ENCODE peak calls at places on chromosomes 1 and 21, in nine cellular contexts. J, B, S, G, T, U, X, D and C are unnamed samples. For H3K4me1, the result is how much of the 10 kb centered on the place peaks cover.

GRCh38 chr1:59292557-59292956 is 4.3 kb upstream of the FGGY start:
- DNase-seq in J (no peak), B (no peak), S (peak), G (peak), T (no peak), U (peak), X (no peak), D (no peak), C (peak)

GRCh38 chr1:23376890-23377811 is 7.5 kb upstream of the ZNF436 start:
- DNase-seq in J (peak), B (no peak), S (peak), G (peak), T (no peak), U (no peak), X (no peak), D (peak), C (no peak)

GRCh38 chr1:90854559-90854958 is 137.5 kb upstream of the BARHL2 start:
- DNase-seq in J (no peak), B (no peak), S (no peak), G (no peak), T (no peak), U (no peak), X (no peak), D (no peak), C (no peak)

GRCh38 chr1:41355761-41356160 is 5.5 kb upstream of the FOXO6 start:
- DNase-seq in J (peak), B (peak), S (no peak), G (no peak), T (no peak), U (no peak), X (no peak), D (no peak), C (peak)

GRCh38 chr21:29295066-29295650 is 3.6 kb upstream of the BACH1 start:
- DNase-seq in J (no peak), B (no peak), S (no peak), G (no peak), T (no peak), U (no peak), X (no peak), D (no peak), C (no peak)

GRCh38 chr1:5874416-5875110 is 117.7 kb downstream of the NPHP4 start:
- DNase-seq in J (no peak), B (no peak), S (no peak), G (no peak), T (no peak), U (no peak), X (no peak), D (no peak), C (no peak)

GRCh38 chr1:28449904-28450303 is 55.9 kb upstream of the RCC1 start:
- DNase-seq in J (no peak), B (no peak), S (peak), G (no peak), T (no peak), U (no peak), X (no peak), D (no peak), C (no peak)

GRCh38 chr1:202158810-202159533 is 1.4 kb downstream of the PTPN7 start:
- DNase-seq in J (no peak), B (no peak), S (no peak), G (no peak), T (no peak), U (no peak), X (no peak), D (no peak), C (no peak)

GRCh38 chr1:46455951-46456350 is 33.7 kb upstream of the DMBX1 start:
- DNase-seq in J (no peak), B (no peak), S (no peak), G (no peak), T (no peak), U (no peak), X (no peak), D (no peak), C (no peak)

GRCh38 chr1:153340356-153340755 is 8.3 kb downstream of the PGLYRP4 start:
- DNase-seq in J (no peak), B (no peak), S (no peak), G (no peak), T (no peak), U (no peak), X (no peak), D (no peak), C (no peak)

GRCh38 chr1:153342178-153342577 is 6.5 kb downstream of the PGLYRP4 start:
- DNase-seq in J (no peak), B (no peak), S (no peak), G (no peak), T (no peak), U (no peak), X (no peak), D (no peak), C (no peak)

GRCh38 chr1:153337980-153338853 is 10.4 kb downstream of the PGLYRP4 start:
- DNase-seq in J (no peak), B (no peak), S (no peak), G (no peak), T (no peak), U (no peak), X (no peak), D (no peak), C (no peak)

GRCh38 chr1:153341431-153341934 is 7.2 kb downstream of the PGLYRP4 start:
- DNase-seq in J (no peak), B (no peak), S (no peak), G (no peak), T (no peak), U (no peak), X (no peak), D (no peak), C (no peak)

GRCh38 chr1:153339802-153340201 is 8.8 kb downstream of the PGLYRP4 start:
- DNase-seq in J (no peak), B (no peak), S (no peak), G (no peak), T (no peak), U (no peak), X (no peak), D (no peak), C (no peak)
- H3K4me1 ChIP-seq in J (under half), B (under half), S (under half), G (under half), T (under half), U (under half), X (under half), D (under half), C (under half)

GRCh38 chr21:17780539-17780938 is 38.6 kb downstream of the C21orf91 start:
- DNase-seq in J (peak), B (no peak), S (no peak), G (no peak), T (no peak), U (no peak), X (no peak), D (no peak), C (no peak)
- H3K4me1 ChIP-seq in J (under half), B (under half), S (half or more), G (under half), T (half or more), U (under half), X (under half), D (under half), C (under half)

GRCh38 chr1:31032266-31032665 is 33.3 kb downstream of the PUM1 start:
- DNase-seq in J (no peak), B (no peak), S (no peak), G (no peak), T (no peak), U (no peak), X (no peak), D (no peak), C (no peak)
- H3K4me1 ChIP-seq in J (under half), B (under half), S (half or more), G (half or more), T (under half), U (under half), X (under half), D (under half), C (under half)

GRCh38 chr1:25996966-25997758 is 701 bp downstream of the PAFAH2 start:
- DNase-seq in J (no peak), B (peak), S (no peak), G (no peak), T (no peak), U (no peak), X (no peak), D (no peak), C (peak)

GRCh38 chr1:25999419-25999818 is 1.6 kb upstream of the PAFAH2 start:
- DNase-seq in J (peak), B (no peak), S (no peak), G (no peak), T (no peak), U (no peak), X (no peak), D (no peak), C (no peak)

GRCh38 chr1:25997759-25998074 is at the start of gene PAFAH2:
- DNase-seq in J (no peak), B (no peak), S (no peak), G (no peak), T (no peak), U (no peak), X (no peak), D (no peak), C (no peak)

GRCh38 chr1:25994402-25994801 is 3.5 kb downstream of the PAFAH2 start:
- DNase-seq in J (no peak), B (no peak), S (no peak), G (no peak), T (no peak), U (no peak), X (no peak), D (no peak), C (no peak)

GRCh38 chr1:25998075-25998761 is 355 bp upstream of the PAFAH2 start:
- DNase-seq in J (peak), B (peak), S (peak), G (peak), T (peak), U (peak), X (peak), D (peak), C (peak)
- H3K4me1 ChIP-seq in J (under half), B (under half), S (under half), G (under half), T (under half), U (under half), X (under half), D (under half), C (under half)